ENCODE peak calls at places on chromosomes 5 and 9, in four cellular contexts. H is AG09319, X is thyroid gland, F is GM12865. C is an unnamed sample.

GRCh38 chr9:105067895-105068580 is 140.1 kb upstream of the ABCA1 start:
- DNase-seq in H (no peak), X (no peak), F (no peak), C (no peak)

GRCh38 chr5:130546216-130546615 is 618.8 kb downstream of the HINT1 start:
- DNase-seq in H (no peak), X (no peak), F (no peak), C (no peak)

GRCh38 chr5:7877851-7878250 is 8.9 kb downstream of the MTRR start:
- DNase-seq in H (no peak), X (peak; percentile 15), F (no peak), C (no peak)

GRCh38 chr5:14727428-14727865 is 62.9 kb downstream of the OTULIN start:
- DNase-seq in H (peak; percentile 61), X (peak; percentile 83), F (peak; percentile 78), C (peak; percentile 81)

GRCh38 chr5:52665544-52665943 is 122.2 kb upstream of the ITGA1 start:
- DNase-seq in H (no peak), X (no peak), F (no peak), C (no peak)

GRCh38 chr5:51159164-51159563 is 224.1 kb upstream of the ISL1 start:
- DNase-seq in H (no peak), X (no peak), F (no peak), C (no peak)

GRCh38 chr9:28212979-28213378 is 639.7 kb upstream of the C9orf72 start:
- DNase-seq in H (peak; percentile 7), X (no peak), F (peak; percentile 1), C (no peak)

GRCh38 chr9:72041775-72042194 is 18.6 kb downstream of the C9orf57 start:
- DNase-seq in H (no peak), X (peak; percentile 92), F (no peak), C (no peak)

GRCh38 chr5:142259758-142260157 is 65.1 kb downstream of the SPRY4 start:
- DNase-seq in H (no peak), X (no peak), F (no peak), C (no peak)

GRCh38 chr5:138054863-138055558 is 22.1 kb upstream of the FAM13B start:
- DNase-seq in H (no peak), X (no peak), F (no peak), C (no peak)

GRCh38 chr9:1009101-1009707 is 32.7 kb downstream of the DMRT3 start:
- DNase-seq in H (peak; percentile 49), X (peak; percentile 87), F (peak; percentile 87), C (peak; percentile 72)

GRCh38 chr5:179233909-179234562 is 111.2 kb downstream of the ADAMTS2 start:
- DNase-seq in H (no peak), X (no peak), F (no peak), C (no peak)

GRCh38 chr9:94861589-94862241 is 135.2 kb downstream of the AOPEP start:
- DNase-seq in H (peak; percentile 78), X (no peak), F (no peak), C (no peak)

GRCh38 chr9:81608289-81608657 is 81.1 kb downstream of the TLE1 start:
- DNase-seq in H (no peak), X (no peak), F (no peak), C (no peak)

GRCh38 chr5:6712136-6712581 is 1.1 kb upstream of the TENT4A start:
- DNase-seq in H (no peak), X (peak; percentile 54), F (peak; percentile 82), C (peak; percentile 55)

GRCh38 chr5:172786736-172787462 is 15.9 kb upstream of the DUSP1 start:
- DNase-seq in H (no peak), X (no peak), F (no peak), C (no peak)

GRCh38 chr9:91758491-91758981 is 191.5 kb downstream of the ROR2 start:
- DNase-seq in H (no peak), X (peak; percentile 47), F (peak; percentile 48), C (peak; percentile 70)

GRCh38 chr9:127311239-127311741 is 46.7 kb downstream of the GARNL3 start:
- DNase-seq in H (peak; percentile 37), X (peak; percentile 67), F (peak; percentile 36), C (no peak)

GRCh38 chr5:149048806-149049205 is 14.1 kb downstream of the SH3TC2 start:
- DNase-seq in H (no peak), X (no peak), F (no peak), C (no peak)

GRCh38 chr5:88674262-88675158 is 208.5 kb downstream of the MEF2C start:
- DNase-seq in H (no peak), X (no peak), F (peak; percentile 92), C (no peak)

DNA sequence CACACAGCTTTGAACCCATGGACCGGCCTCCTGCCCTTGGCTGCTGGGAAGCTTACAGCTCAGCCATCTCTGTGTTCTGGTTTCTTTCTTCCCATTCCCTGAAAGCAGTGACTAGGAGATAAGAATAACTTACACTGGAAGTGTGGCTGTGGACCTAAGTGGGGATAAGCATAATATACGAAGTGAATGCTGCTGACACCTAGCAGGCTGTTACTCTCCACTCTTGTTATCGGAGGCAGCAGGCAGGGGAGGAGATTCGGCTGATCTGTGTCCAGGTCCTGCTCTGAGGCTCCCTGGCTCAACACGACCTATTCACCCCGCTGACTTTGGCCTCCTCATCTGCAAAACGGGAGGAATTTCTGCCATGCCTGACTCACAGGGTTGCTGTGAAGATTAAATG is 282.4 kb upstream of the TUT7 start:
- DNase-seq in H (no peak), X (no peak), F (no peak), C (no peak)
- TF ChIP-seq CTCF in H (no peak), X (no peak), F (no peak), C (no peak)

GRCh38 chr9:130356877-130357584 is 87.7 kb upstream of the ASS1 start:
- DNase-seq in H (no peak), X (no peak), F (no peak), C (no peak)

GRCh38 chr9:130360672-130361071 is 84.1 kb upstream of the ASS1 start:
- DNase-seq in H (no peak), X (no peak), F (no peak), C (no peak)

GRCh38 chr9:130358928-130359327 is 85.8 kb upstream of the ASS1 start:
- DNase-seq in H (no peak), X (peak; percentile 16), F (no peak), C (no peak)

GRCh38 chr9:130361873-130362362 is 82.8 kb upstream of the ASS1 start:
- DNase-seq in H (no peak), X (no peak), F (no peak), C (no peak)

GRCh38 chr9:130359819-130360218 is 84.9 kb upstream of the ASS1 start:
- DNase-seq in H (no peak), X (no peak), F (no peak), C (no peak)
- TF ChIP-seq CTCF in H (no peak), X (no peak), F (no peak), C (no peak)

GRCh38 chr9:113350937-113351336 is 1.6 kb downstream of the BSPRY start:
- DNase-seq in H (no peak), X (no peak), F (peak; percentile 51), C (peak; percentile 60)

GRCh38 chr9:113352006-113352405 is 2.7 kb downstream of the BSPRY start:
- DNase-seq in H (no peak), X (no peak), F (no peak), C (no peak)

GRCh38 chr9:113349434-113350337 is at the start of gene BSPRY:
- DNase-seq in H (no peak), X (peak; percentile 68), F (no peak), C (peak; percentile 68)

GRCh38 chr9:113349044-113349433 is 302 bp upstream of the BSPRY start:
- DNase-seq in H (no peak), X (no peak), F (no peak), C (no peak)

DNA sequence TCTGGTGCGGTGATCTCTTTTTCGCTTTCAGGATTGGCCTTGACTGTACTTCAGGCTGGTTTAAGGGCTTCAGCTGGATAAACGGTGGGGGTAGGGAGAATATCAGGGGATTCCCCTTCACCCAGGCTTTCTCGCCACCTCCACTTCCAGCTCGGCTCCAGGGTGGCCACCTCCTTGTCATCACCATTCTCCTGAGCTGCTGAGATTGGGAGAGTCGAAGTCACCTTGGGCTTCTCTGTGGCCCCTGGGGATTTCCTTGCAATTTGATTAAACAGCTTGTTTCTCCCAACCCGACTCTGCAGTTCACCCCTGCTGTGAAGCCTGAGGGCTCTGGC is 964 bp downstream of the BSPRY start:
- DNase-seq in H (no peak), X (peak; percentile 70), F (no peak), C (no peak)
- TF ChIP-seq CTCF in H (no peak), X (no peak), F (no peak), C (no peak)

GRCh38 chr9:137213160-137214060 is 7.9 kb downstream of the NDOR1 start:
- DNase-seq in H (no peak), X (no peak), F (no peak), C (no peak)
- TF ChIP-seq CTCF in H (no peak), X (no peak), F (no peak), C (no peak)

C was measured in GM13976.